ENCODE peak calls at places on chromosomes 11 and 22, in seven cellular contexts. V is brain microvascular endothelial cell, U is neural progenitor cell, K is hepatocyte, O is BJ, A is PC-3, I is prostate gland. Y is an unnamed sample.

GRCh38 chr22:17917490-17917983 is 106.8 kb downstream of the MICAL3 start:
- DNase-seq in V (no peak), U (no peak), K (peak; percentile 46), O (no peak), A (peak; percentile 49), I (no peak), Y (no peak)

GRCh38 chr11:119125849-119126248 is 4.5 kb downstream of the HINFP start:
- DNase-seq in V (no peak), U (no peak), K (no peak), O (no peak), A (no peak), I (no peak), Y (no peak)

GRCh38 chr11:7575841-7576451 is 62.1 kb downstream of the PPFIBP2 start:
- DNase-seq in V (no peak), U (no peak), K (peak; percentile 73), O (no peak), A (peak; percentile 41), I (peak; percentile 62), Y (no peak)

GRCh38 chr11:43558556-43559127 is 121.9 kb upstream of the HSD17B12 start:
- DNase-seq in V (no peak), U (no peak), K (no peak), O (no peak), A (no peak), I (no peak), Y (no peak)

GRCh38 chr22:50081426-50082196 is 3.6 kb downstream of the MLC1 start:
- DNase-seq in V (no peak), U (no peak), K (no peak), O (no peak), A (no peak), I (no peak), Y (no peak)

GRCh38 chr22:19844423-19845368 is 10.0 kb downstream of the GNB1L start:
- DNase-seq in V (peak; percentile 33), U (no peak), K (no peak), O (no peak), A (peak; percentile 15), I (peak; percentile 70), Y (peak; percentile 14)

GRCh38 chr11:123740787-123741158 is 687 bp downstream of the ZNF202 start:
- DNase-seq in V (no peak), U (no peak), K (peak; percentile 18), O (no peak), A (peak; percentile 15), I (no peak), Y (no peak)

GRCh38 chr11:67606477-67607295 is at the start of gene NDUFV1:
- DNase-seq in V (peak; percentile 85), U (peak; percentile 100), K (peak; percentile 99), O (peak; percentile 41), A (peak; percentile 98), I (peak; percentile 94), Y (peak; percentile 40)

GRCh38 chr22:31561238-31561887 is 65.0 kb downstream of the SFI1 start:
- DNase-seq in V (peak; percentile 78), U (peak; percentile 90), K (peak; percentile 94), O (no peak), A (peak; percentile 80), I (peak; percentile 74), Y (no peak)

GRCh38 chr11:44842219-44842618 is 108.5 kb downstream of the TP53I11 start:
- DNase-seq in V (peak; percentile 78), U (no peak), K (no peak), O (peak; percentile 91), A (no peak), I (no peak), Y (peak; percentile 78)

GRCh38 chr11:7457211-7457610 is 28.1 kb upstream of the OLFML1 start:
- DNase-seq in V (peak; percentile 3), U (no peak), K (no peak), O (peak; percentile 39), A (peak; percentile 59), I (no peak), Y (peak; percentile 76)

GRCh38 chr11:40338739-40339138 is 1120.7 kb downstream of the LRRC4C start:
- DNase-seq in V (peak; percentile 41), U (no peak), K (no peak), O (peak; percentile 31), A (peak; percentile 31), I (no peak), Y (no peak)

GRCh38 chr22:19806213-19807160 is 45.9 kb downstream of the TBX1 start:
- DNase-seq in V (no peak), U (no peak), K (peak; percentile 16), O (no peak), A (peak; percentile 95), I (peak; percentile 93), Y (no peak)

GRCh38 chr11:236774-237767 is at the start of gene PSMD13:
- DNase-seq in V (peak; percentile 83), U (peak; percentile 94), K (peak; percentile 94), O (peak; percentile 20), A (peak; percentile 76), I (peak; percentile 81), Y (peak; percentile 29)

GRCh38 chr11:110471315-110471714 is 41.6 kb downstream of the FDX1 start:
- DNase-seq in V (no peak), U (no peak), K (no peak), O (no peak), A (no peak), I (no peak), Y (no peak)

GRCh38 chr11:128299132-128299726 is 288.1 kb downstream of the ETS1 start:
- DNase-seq in V (peak; percentile 40), U (no peak), K (peak; percentile 27), O (peak; percentile 90), A (no peak), I (no peak), Y (peak; percentile 83)

GRCh38 chr11:59901306-59901705 is 22.7 kb downstream of the OOSP3 start:
- DNase-seq in V (peak; percentile 95), U (no peak), K (peak; percentile 12), O (no peak), A (peak; percentile 97), I (no peak), Y (no peak)

GRCh38 chr22:42180349-42180842 is 49.8 kb upstream of the CYP2D6 start:
- DNase-seq in V (no peak), U (no peak), K (peak; percentile 66), O (no peak), A (no peak), I (no peak), Y (no peak)

GRCh38 chr11:42465613-42466012 is 846.2 kb upstream of the API5 start:
- DNase-seq in V (no peak), U (no peak), K (no peak), O (no peak), A (no peak), I (no peak), Y (no peak)

GRCh38 chr11:44018127-44018521 is 29.7 kb upstream of the ACCSL start:
- DNase-seq in V (no peak), U (no peak), K (no peak), O (no peak), A (no peak), I (no peak), Y (no peak)

GRCh38 chr11:10304495-10305261 is at the start of gene ADM:
- DNase-seq in V (peak; percentile 92), U (peak; percentile 86), K (peak; percentile 93), O (peak; percentile 71), A (peak; percentile 94), I (peak; percentile 93), Y (peak; percentile 90)

GRCh38 chr22:40637181-40638150 is 947 bp upstream of the MRTFA start:
- DNase-seq in V (no peak), U (no peak), K (peak; percentile 65), O (no peak), A (peak; percentile 7), I (no peak), Y (no peak)

GRCh38 chr22:40638261-40638660 is 1.7 kb upstream of the MRTFA start:
- DNase-seq in V (no peak), U (no peak), K (no peak), O (no peak), A (peak; percentile 84), I (no peak), Y (no peak)

GRCh38 chr22:40641269-40641668 is 4.8 kb upstream of the MRTFA start:
- DNase-seq in V (no peak), U (no peak), K (no peak), O (no peak), A (no peak), I (no peak), Y (no peak)

GRCh38 chr22:40645579-40646197 is 9.2 kb upstream of the MRTFA start:
- DNase-seq in V (no peak), U (no peak), K (no peak), O (no peak), A (no peak), I (no peak), Y (no peak)

GRCh38 chr22:40642316-40642715 is 5.8 kb upstream of the MRTFA start:
- DNase-seq in V (no peak), U (no peak), K (no peak), O (no peak), A (no peak), I (no peak), Y (no peak)
- TF ChIP-seq CTCF in V (no peak), U (no peak), K (no peak), O (no peak), A (no peak), I (no peak), Y (no peak)

GRCh38 chr11:64342869-64343739 is 3.1 kb downstream of the CCDC88B start:
- DNase-seq in V (peak; percentile 7), U (no peak), K (peak; percentile 2), O (no peak), A (no peak), I (no peak), Y (no peak)
- H3K4me3 ChIP-seq in V (no peak overlapping the region), U (peak overlapping the region; percentile 37), K (no peak overlapping the region), O (peak overlapping the region; percentile 20), A (peak overlapping the region; percentile 65), I (peak overlapping the region; percentile 1), Y (no peak overlapping the region)

GRCh38 chr11:68688881-68689280 is 4.5 kb downstream of the GAL start:
- DNase-seq in V (no peak), U (no peak), K (no peak), O (no peak), A (no peak), I (no peak), Y (no peak)

GRCh38 chr11:68689737-68690625 is 5.6 kb downstream of the GAL start:
- DNase-seq in V (no peak), U (no peak), K (no peak), O (no peak), A (no peak), I (no peak), Y (no peak)

GRCh38 chr11:68691402-68691784 is 7.0 kb downstream of the GAL start:
- DNase-seq in V (no peak), U (no peak), K (no peak), O (no peak), A (no peak), I (no peak), Y (no peak)

GRCh38 chr11:68692115-68692514 is 7.8 kb downstream of the GAL start:
- DNase-seq in V (no peak), U (no peak), K (no peak), O (no peak), A (no peak), I (no peak), Y (no peak)

GRCh38 chr11:68690671-68691401 is 6.5 kb downstream of the GAL start:
- DNase-seq in V (no peak), U (no peak), K (no peak), O (no peak), A (no peak), I (no peak), Y (no peak)
- TF ChIP-seq CTCF in V (peak; percentile 16), U (peak; percentile 17), K (no peak), O (peak; percentile 8), A (peak; percentile 55), I (no peak), Y (no peak)

DNA sequence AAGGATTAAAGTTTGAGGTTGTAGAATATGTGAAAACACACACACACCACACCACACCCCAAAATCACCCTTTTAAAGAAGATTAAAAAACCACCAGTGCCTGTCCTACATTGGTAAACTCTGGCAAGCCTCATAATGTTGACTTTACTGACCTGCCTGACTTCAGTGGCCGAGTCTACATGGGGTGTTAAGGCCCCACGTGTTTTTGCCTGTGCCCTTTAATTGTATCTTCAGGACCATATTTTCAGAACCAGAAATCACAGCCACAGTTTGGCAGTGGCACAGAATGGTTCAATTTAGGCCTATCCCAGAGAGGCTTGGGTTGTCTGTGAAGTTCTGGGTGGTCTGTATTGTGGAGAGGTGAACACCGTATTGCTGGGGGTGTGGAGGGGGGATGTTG is 33.4 kb downstream of the ZBTB16 start:
- DNase-seq in V (no peak), U (peak; percentile 55), K (no peak), O (no peak), A (no peak), I (no peak), Y (no peak)
- H3K4me3 ChIP-seq in V (no peak overlapping the region), U (no peak overlapping the region), K (no peak overlapping the region), O (no peak overlapping the region), A (no peak overlapping the region), I (no peak overlapping the region), Y (no peak overlapping the region)

Y was measured in AG09309.